ENCODE peak calls at places on chromosomes 4 and X, in ten cellular contexts. J is activated CD8-positive, alpha-beta memory T cell treated with anti-CD3 and anti-CD28 coated beads, Interleukin-2, amount 50 U/mL, for 4 hours; O is activated naive CD4-positive, alpha-beta T cell; Q is left ventricle myocardium inferior; N is H4; W is mammary epithelial cell; L is suprapubic skin; C is naive thymus-derived CD4-positive, alpha-beta T cell; X is GM06990; G is GM04503. Y is an unnamed sample.

GRCh38 chr4:73732759-73733431 is 7.5 kb upstream of the CXCL8 start:
- DNase-seq in N (no peak), L (no peak), W (no peak), C (no peak), O (no peak), G (no peak), J (no peak), Q (no peak), X (no peak), Y (no peak)

GRCh38 chr4:182141046-182141445 is 102.2 kb upstream of the TENM3 start:
- DNase-seq in Q (no peak), J (no peak), N (no peak), X (peak), O (no peak), G (no peak), C (no peak), W (no peak), L (no peak), Y (peak)

GRCh38 chrX:133570549-133570948 is 155.3 kb upstream of the GPC4 start:
- DNase-seq in X (no peak), L (no peak), W (peak), O (no peak), G (no peak), Q (no peak), N (no peak), C (no peak), J (no peak), Y (no peak)

GRCh38 chrX:11447418-11447817 is 154.2 kb downstream of the AMELX start:
- DNase-seq in O (no peak), L (no peak), Q (no peak), X (no peak), W (no peak), C (no peak), G (no peak), N (no peak), J (no peak), Y (no peak)

GRCh38 chr4:17619416-17620105 is 5.1 kb downstream of the MED28 start:
- DNase-seq in C (no peak), W (no peak), Q (no peak), L (no peak), G (no peak), N (no peak), O (no peak), X (no peak), J (no peak), Y (no peak)

GRCh38 chr4:180059216-180059881 is 2183.9 kb upstream of the TENM3 start:
- DNase-seq in L (no peak), O (no peak), X (peak), Q (no peak), G (no peak), N (no peak), C (no peak), J (no peak), W (no peak), Y (peak)

GRCh38 chr4:78779280-78779679 is 3.1 kb downstream of the BMP2K start:
- DNase-seq in W (no peak), N (no peak), Q (no peak), G (no peak), J (no peak), X (no peak), C (no peak), O (no peak), L (no peak), Y (no peak)

GRCh38 chrX:17328837-17329236 is 46.2 kb upstream of the NHS start:
- DNase-seq in L (no peak), C (no peak), N (no peak), J (no peak), O (no peak), Q (no peak), G (no peak), W (no peak), X (no peak), Y (peak)

GRCh38 chr4:176475091-176475490 is 155.3 kb downstream of the SPCS3 start:
- DNase-seq in N (no peak), C (no peak), G (no peak), O (no peak), J (no peak), W (no peak), X (no peak), Q (no peak), L (no peak), Y (no peak)

GRCh38 chr4:110049951-110050925 is 137.6 kb downstream of the EGF start:
- DNase-seq in G (no peak), X (no peak), C (peak), Q (no peak), N (peak), W (peak), J (peak), O (peak), L (no peak), Y (peak)

GRCh38 chrX:115229337-115229991 is 4.4 kb downstream of the LRCH2 start:
- DNase-seq in G (no peak), X (no peak), W (no peak), Q (no peak), N (peak), C (no peak), J (no peak), L (no peak), O (no peak), Y (no peak)

GRCh38 chr4:35228318-35228717 is 1016.0 kb downstream of the ARAP2 start:
- DNase-seq in O (no peak), X (no peak), G (no peak), N (no peak), J (no peak), W (no peak), L (no peak), Q (no peak), C (no peak), Y (peak)